ENCODE peak calls at places on chromosomes 2 and 18, in seven cellular contexts. One of them, this sample, is unnamed.

GRCh38 chr2:187575081-187576067 is 21.1 kb upstream of the TFPI start:
- DNase-seq in foreskin fibroblast: peak
- DNase-seq in heart right ventricle: no peak
- DNase-seq in kidney: no peak
- DNase-seq in HFF-Myc: no peak
- DNase-seq in OCI-LY7: no peak
- DNase-seq in colonic mucosa: no peak
- DNase-seq in this sample: no peak

GRCh38 chr2:202592580-202592979 is 42.2 kb upstream of the FAM117B start:
- DNase-seq in foreskin fibroblast: no peak
- DNase-seq in heart right ventricle: no peak
- DNase-seq in kidney: no peak
- DNase-seq in HFF-Myc: no peak
- DNase-seq in OCI-LY7: no peak
- DNase-seq in colonic mucosa: no peak
- DNase-seq in this sample: no peak

GRCh38 chr18:8854550-8854949 is 149.2 kb downstream of the MTCL1 start:
- DNase-seq in foreskin fibroblast: no peak
- DNase-seq in heart right ventricle: no peak
- DNase-seq in kidney: no peak
- DNase-seq in HFF-Myc: no peak
- DNase-seq in OCI-LY7: no peak
- DNase-seq in colonic mucosa: no peak
- DNase-seq in this sample: no peak

GRCh38 chr2:4047961-4048891 is 344.9 kb downstream of the DCDC2C start:
- DNase-seq in foreskin fibroblast: no peak
- DNase-seq in heart right ventricle: no peak
- DNase-seq in kidney: no peak
- DNase-seq in HFF-Myc: no peak
- DNase-seq in OCI-LY7: no peak
- DNase-seq in colonic mucosa: no peak
- DNase-seq in this sample: no peak

GRCh38 chr2:139175510-139175909 is 395.3 kb upstream of the NXPH2 start:
- DNase-seq in foreskin fibroblast: no peak
- DNase-seq in heart right ventricle: no peak
- DNase-seq in kidney: no peak
- DNase-seq in HFF-Myc: no peak
- DNase-seq in OCI-LY7: no peak
- DNase-seq in colonic mucosa: no peak
- DNase-seq in this sample: no peak

GRCh38 chr2:78913284-78913683 is 112.2 kb upstream of the REG3G start:
- DNase-seq in foreskin fibroblast: no peak
- DNase-seq in heart right ventricle: no peak
- DNase-seq in kidney: no peak
- DNase-seq in HFF-Myc: no peak
- DNase-seq in OCI-LY7: no peak
- DNase-seq in colonic mucosa: no peak
- DNase-seq in this sample: no peak

GRCh38 chr2:79219383-79219988 is 59.9 kb upstream of the REG3A start:
- DNase-seq in foreskin fibroblast: peak
- DNase-seq in heart right ventricle: no peak
- DNase-seq in kidney: no peak
- DNase-seq in HFF-Myc: peak
- DNase-seq in OCI-LY7: peak
- DNase-seq in colonic mucosa: peak
- DNase-seq in this sample: no peak

GRCh38 chr2:20469595-20469994 is 22.7 kb downstream of the RHOB start:
- DNase-seq in foreskin fibroblast: no peak
- DNase-seq in heart right ventricle: no peak
- DNase-seq in kidney: no peak
- DNase-seq in HFF-Myc: no peak
- DNase-seq in OCI-LY7: no peak
- DNase-seq in colonic mucosa: no peak
- DNase-seq in this sample: no peak

GRCh38 chr18:79584491-79585394 is 94.9 kb upstream of the CTDP1 start:
- DNase-seq in foreskin fibroblast: no peak
- DNase-seq in heart right ventricle: no peak
- DNase-seq in kidney: peak
- DNase-seq in HFF-Myc: no peak
- DNase-seq in OCI-LY7: no peak
- DNase-seq in colonic mucosa: no peak
- DNase-seq in this sample: no peak

GRCh38 chr2:108449410-108450200 is 599 bp downstream of the GCC2 start:
- DNase-seq in foreskin fibroblast: peak
- DNase-seq in heart right ventricle: no peak
- DNase-seq in kidney: no peak
- DNase-seq in HFF-Myc: peak
- DNase-seq in OCI-LY7: peak
- DNase-seq in colonic mucosa: peak
- DNase-seq in this sample: no peak

GRCh38 chr2:12169060-12169406 is 422.6 kb downstream of the LPIN1 start:
- DNase-seq in foreskin fibroblast: peak
- DNase-seq in heart right ventricle: no peak
- DNase-seq in kidney: no peak
- DNase-seq in HFF-Myc: no peak
- DNase-seq in OCI-LY7: no peak
- DNase-seq in colonic mucosa: no peak
- DNase-seq in this sample: peak

GRCh38 chr2:127558911-127559310 is 23.4 kb downstream of the MYO7B start:
- DNase-seq in foreskin fibroblast: no peak
- DNase-seq in heart right ventricle: no peak
- DNase-seq in kidney: no peak
- DNase-seq in HFF-Myc: no peak
- DNase-seq in OCI-LY7: no peak
- DNase-seq in colonic mucosa: no peak
- DNase-seq in this sample: no peak

GRCh38 chr2:29281585-29281984 is 166.4 kb downstream of the CLIP4 start:
- DNase-seq in foreskin fibroblast: peak
- DNase-seq in heart right ventricle: peak
- DNase-seq in kidney: peak
- DNase-seq in HFF-Myc: no peak
- DNase-seq in OCI-LY7: no peak
- DNase-seq in colonic mucosa: no peak
- DNase-seq in this sample: peak

GRCh38 chr18:58787750-58788149 is 76.9 kb upstream of the ZNF532 start:
- DNase-seq in foreskin fibroblast: no peak
- DNase-seq in heart right ventricle: no peak
- DNase-seq in kidney: no peak
- DNase-seq in HFF-Myc: no peak
- DNase-seq in OCI-LY7: no peak
- DNase-seq in colonic mucosa: no peak
- DNase-seq in this sample: no peak

GRCh38 chr2:32712870-32713269 is 85.0 kb downstream of the TTC27 start:
- DNase-seq in foreskin fibroblast: no peak
- DNase-seq in heart right ventricle: no peak
- DNase-seq in kidney: no peak
- DNase-seq in HFF-Myc: no peak
- DNase-seq in OCI-LY7: no peak
- DNase-seq in colonic mucosa: no peak
- DNase-seq in this sample: no peak

GRCh38 chr2:142668420-142668819 is 209.0 kb upstream of the KYNU start:
- DNase-seq in foreskin fibroblast: no peak
- DNase-seq in heart right ventricle: no peak
- DNase-seq in kidney: no peak
- DNase-seq in HFF-Myc: no peak
- DNase-seq in OCI-LY7: no peak
- DNase-seq in colonic mucosa: no peak
- DNase-seq in this sample: no peak

GRCh38 chr2:228064796-228065315 is 116.6 kb downstream of the SPHKAP start:
- DNase-seq in foreskin fibroblast: no peak
- DNase-seq in heart right ventricle: no peak
- DNase-seq in kidney: no peak
- DNase-seq in HFF-Myc: no peak
- DNase-seq in OCI-LY7: no peak
- DNase-seq in colonic mucosa: no peak
- DNase-seq in this sample: no peak

GRCh38 chr2:43464546-43464945 is 131.3 kb downstream of the THADA start:
- DNase-seq in foreskin fibroblast: peak
- DNase-seq in heart right ventricle: no peak
- DNase-seq in kidney: no peak
- DNase-seq in HFF-Myc: no peak
- DNase-seq in OCI-LY7: no peak
- DNase-seq in colonic mucosa: no peak
- DNase-seq in this sample: no peak

GRCh38 chr18:42052137-42052708 is 97.2 kb downstream of the PIK3C3 start:
- DNase-seq in foreskin fibroblast: peak
- DNase-seq in heart right ventricle: no peak
- DNase-seq in kidney: no peak
- DNase-seq in HFF-Myc: peak
- DNase-seq in OCI-LY7: peak
- DNase-seq in colonic mucosa: no peak
- DNase-seq in this sample: no peak

GRCh38 chr2:148658807-148659722 is 14.5 kb downstream of the EPC2 start:
- DNase-seq in foreskin fibroblast: peak
- DNase-seq in heart right ventricle: no peak
- DNase-seq in kidney: no peak
- DNase-seq in HFF-Myc: no peak
- DNase-seq in OCI-LY7: no peak
- DNase-seq in colonic mucosa: no peak
- DNase-seq in this sample: peak

GRCh38 chr2:64562148-64562784 is 38.1 kb downstream of the AFTPH start:
- DNase-seq in foreskin fibroblast: peak
- DNase-seq in heart right ventricle: no peak
- DNase-seq in kidney: no peak
- DNase-seq in HFF-Myc: no peak
- DNase-seq in OCI-LY7: peak
- DNase-seq in colonic mucosa: no peak
- DNase-seq in this sample: no peak
- TF ChIP-seq CTCF in foreskin fibroblast: no peak
- TF ChIP-seq CTCF in heart right ventricle: peak
- TF ChIP-seq CTCF in kidney: peak
- TF ChIP-seq CTCF in HFF-Myc: no peak
- TF ChIP-seq CTCF in OCI-LY7: peak
- TF ChIP-seq CTCF in colonic mucosa: peak
- TF ChIP-seq CTCF in this sample: peak

GRCh38 chr2:240435955-240436625 is 627 bp downstream of the GPC1 start:
- DNase-seq in foreskin fibroblast: peak
- DNase-seq in heart right ventricle: peak
- DNase-seq in kidney: peak
- DNase-seq in HFF-Myc: no peak
- DNase-seq in OCI-LY7: no peak
- DNase-seq in colonic mucosa: no peak
- DNase-seq in this sample: no peak

GRCh38 chr2:240438810-240439697 is 3.6 kb downstream of the GPC1 start:
- DNase-seq in foreskin fibroblast: no peak
- DNase-seq in heart right ventricle: peak
- DNase-seq in kidney: peak
- DNase-seq in HFF-Myc: no peak
- DNase-seq in OCI-LY7: no peak
- DNase-seq in colonic mucosa: no peak
- DNase-seq in this sample: no peak

GRCh38 chr2:240436626-240437180 is 1.2 kb downstream of the GPC1 start:
- DNase-seq in foreskin fibroblast: peak
- DNase-seq in heart right ventricle: peak
- DNase-seq in kidney: peak
- DNase-seq in HFF-Myc: no peak
- DNase-seq in OCI-LY7: no peak
- DNase-seq in colonic mucosa: no peak
- DNase-seq in this sample: no peak

GRCh38 chr2:240437861-240438809 is 2.7 kb downstream of the GPC1 start:
- DNase-seq in foreskin fibroblast: peak
- DNase-seq in heart right ventricle: peak
- DNase-seq in kidney: peak
- DNase-seq in HFF-Myc: no peak
- DNase-seq in OCI-LY7: peak
- DNase-seq in colonic mucosa: peak
- DNase-seq in this sample: no peak

GRCh38 chr2:240437181-240437860 is 1.9 kb downstream of the GPC1 start:
- DNase-seq in foreskin fibroblast: no peak
- DNase-seq in heart right ventricle: no peak
- DNase-seq in kidney: peak
- DNase-seq in HFF-Myc: no peak
- DNase-seq in OCI-LY7: no peak
- DNase-seq in colonic mucosa: no peak
- DNase-seq in this sample: no peak
- H3K4me3 ChIP-seq in foreskin fibroblast: peak
- H3K4me3 ChIP-seq in heart right ventricle: no peak
- H3K4me3 ChIP-seq in kidney: no peak
- H3K4me3 ChIP-seq in HFF-Myc: peak
- H3K4me3 ChIP-seq in OCI-LY7: no peak
- H3K4me3 ChIP-seq in colonic mucosa: peak
- H3K4me3 ChIP-seq in this sample: peak

GRCh38 chr2:104033399-104033798 is 820.5 kb upstream of the POU3F3 start:
- DNase-seq in foreskin fibroblast: no peak
- DNase-seq in heart right ventricle: no peak
- DNase-seq in kidney: no peak
- DNase-seq in HFF-Myc: no peak
- DNase-seq in OCI-LY7: peak
- DNase-seq in colonic mucosa: no peak
- DNase-seq in this sample: no peak
- TF ChIP-seq CTCF in foreskin fibroblast: no peak
- TF ChIP-seq CTCF in heart right ventricle: peak
- TF ChIP-seq CTCF in kidney: peak
- TF ChIP-seq CTCF in HFF-Myc: no peak
- TF ChIP-seq CTCF in OCI-LY7: peak
- TF ChIP-seq CTCF in colonic mucosa: no peak
- TF ChIP-seq CTCF in this sample: peak

DNA sequence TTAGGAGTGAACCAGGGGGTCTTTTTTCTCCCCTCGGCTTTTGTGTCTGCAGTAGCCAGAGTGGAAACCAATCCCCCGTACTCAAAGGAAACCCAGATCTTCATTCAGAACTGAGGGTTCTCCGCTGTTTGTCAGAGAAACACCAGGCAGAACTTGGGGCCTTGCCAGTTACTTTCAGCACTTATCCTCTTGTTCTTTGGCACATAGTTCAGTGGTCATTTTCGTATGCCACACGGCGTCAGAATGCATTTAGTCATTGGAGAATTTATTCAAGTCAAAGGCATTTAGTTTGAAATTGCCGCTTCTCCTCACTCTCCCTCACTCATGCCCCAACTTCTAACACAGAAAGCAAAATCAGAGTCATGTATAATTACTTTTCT is 102.9 kb downstream of the CABLES1 start:
- DNase-seq in foreskin fibroblast: peak
- DNase-seq in heart right ventricle: no peak
- DNase-seq in kidney: no peak
- DNase-seq in HFF-Myc: no peak
- DNase-seq in OCI-LY7: no peak
- DNase-seq in colonic mucosa: no peak
- DNase-seq in this sample: peak
- H3K4me3 ChIP-seq in foreskin fibroblast: no peak
- H3K4me3 ChIP-seq in heart right ventricle: peak
- H3K4me3 ChIP-seq in kidney: no peak
- H3K4me3 ChIP-seq in HFF-Myc: no peak
- H3K4me3 ChIP-seq in OCI-LY7: peak
- H3K4me3 ChIP-seq in colonic mucosa: peak
- H3K4me3 ChIP-seq in this sample: no peak

GRCh38 chr2:109676346-109676897 is 62.3 kb downstream of the SOWAHC start:
- DNase-seq in foreskin fibroblast: no peak
- DNase-seq in heart right ventricle: no peak
- DNase-seq in kidney: no peak
- DNase-seq in HFF-Myc: no peak
- DNase-seq in OCI-LY7: no peak
- DNase-seq in colonic mucosa: no peak
- DNase-seq in this sample: no peak
- TF ChIP-seq CTCF in foreskin fibroblast: no peak
- TF ChIP-seq CTCF in heart right ventricle: no peak
- TF ChIP-seq CTCF in kidney: no peak
- TF ChIP-seq CTCF in HFF-Myc: no peak
- TF ChIP-seq CTCF in OCI-LY7: no peak
- TF ChIP-seq CTCF in colonic mucosa: no peak
- TF ChIP-seq CTCF in this sample: no peak

GRCh38 chr2:145751155-145751554 is 1231.2 kb upstream of the ZEB2 start:
- DNase-seq in foreskin fibroblast: no peak
- DNase-seq in heart right ventricle: no peak
- DNase-seq in kidney: no peak
- DNase-seq in HFF-Myc: no peak
- DNase-seq in OCI-LY7: no peak
- DNase-seq in colonic mucosa: no peak
- DNase-seq in this sample: no peak
- H3K4me3 ChIP-seq in foreskin fibroblast: no peak
- H3K4me3 ChIP-seq in heart right ventricle: no peak
- H3K4me3 ChIP-seq in kidney: no peak
- H3K4me3 ChIP-seq in HFF-Myc: no peak
- H3K4me3 ChIP-seq in OCI-LY7: no peak
- H3K4me3 ChIP-seq in colonic mucosa: no peak
- H3K4me3 ChIP-seq in this sample: no peak

This sample was measured in retinal pigment epithelial cell.